ENCODE peak calls at places on chromosomes 16 and 17, in six cellular contexts. D is CD8-positive, alpha-beta memory T cell; M is testis; P is uterus; Z is tibial nerve; C is ovary. H is an unnamed sample. For H3K4me1, the result is how much of the 10 kb centered on the place peaks cover.

GRCh38 chr17:80984749-80985148 is 6.9 kb upstream of the CHMP6 start:
- DNase-seq in P (no peak), Z (no peak), M (no peak), D (no peak), C (peak), H (no peak)

GRCh38 chr17:78502611-78503148 is 74.5 kb downstream of the DNAH17 start:
- DNase-seq in M (no peak), P (no peak), C (no peak), D (no peak), Z (no peak), H (no peak)

GRCh38 chr17:22374741-22375140 is 682.4 kb downstream of the KCNJ18 start:
- DNase-seq in P (no peak), C (no peak), Z (no peak), M (no peak), D (no peak), H (no peak)

GRCh38 chr17:48025904-48026502 is 11.6 kb downstream of the COPZ2 start:
- DNase-seq in D (no peak), M (no peak), P (no peak), Z (no peak), C (peak), H (no peak)

GRCh38 chr17:55607736-55608341 is 96.6 kb upstream of the SMIM36 start:
- DNase-seq in D (no peak), Z (peak), C (peak), M (peak), P (peak), H (peak)

GRCh38 chr16:83903739-83904138 is 4.8 kb downstream of the MLYCD start:
- DNase-seq in C (peak), Z (no peak), M (peak), D (no peak), P (no peak), H (no peak)

GRCh38 chr17:82121660-82122629 is 23.9 kb upstream of the FASN start:
- DNase-seq in C (no peak), Z (no peak), D (no peak), M (no peak), P (no peak), H (no peak)

GRCh38 chr16:9027070-9027799 is 63.5 kb upstream of the USP7 start:
- DNase-seq in M (no peak), C (no peak), D (no peak), Z (no peak), P (no peak), H (no peak)

GRCh38 chr16:78465730-78466129 is 366.3 kb downstream of the WWOX start:
- DNase-seq in C (no peak), D (no peak), M (no peak), Z (no peak), P (no peak), H (no peak)

GRCh38 chr16:4266372-4266771 is 6.5 kb downstream of the TFAP4 start:
- DNase-seq in Z (no peak), D (no peak), M (peak), P (no peak), C (no peak), H (no peak)

GRCh38 chr17:80146121-80147034 is 550 bp downstream of the EIF4A3 start:
- DNase-seq in Z (no peak), P (peak), C (peak), D (peak), M (peak), H (no peak)

GRCh38 chr17:82598256-82599011 is 49.8 kb downstream of the WDR45B start:
- DNase-seq in C (no peak), D (no peak), M (no peak), Z (no peak), P (no peak), H (no peak)

GRCh38 chr17:48871551-48872351 is 20.8 kb upstream of the ATP5MC1 start:
- DNase-seq in D (no peak), C (peak), P (peak), M (peak), Z (peak), H (peak)

GRCh38 chr16:81627024-81627423 is 152.1 kb upstream of the PLCG2 start:
- DNase-seq in C (no peak), P (no peak), D (no peak), M (no peak), Z (no peak), H (no peak)

GRCh38 chr17:46876926-46877325 is 25.5 kb downstream of the WNT9B start:
- DNase-seq in D (no peak), C (no peak), M (no peak), P (no peak), Z (no peak), H (no peak)

GRCh38 chr17:82716383-82717181 is at the start of gene FN3KRP:
- DNase-seq in M (peak), Z (peak), P (peak), D (peak), C (peak), H (peak)

GRCh38 chr17:31674717-31675349 is 184.2 kb downstream of the COPRS start:
- DNase-seq in M (no peak), C (no peak), D (no peak), P (no peak), Z (no peak), H (no peak)

GRCh38 chr16:69724981-69725479 is 1.3 kb downstream of the NQO1 start:
- DNase-seq in D (no peak), P (no peak), M (no peak), Z (no peak), C (no peak), H (no peak)

GRCh38 chr17:14303343-14304221 is 2.7 kb downstream of the HS3ST3B1 start:
- DNase-seq in D (peak), M (no peak), P (no peak), C (no peak), Z (no peak), H (peak)

GRCh38 chr16:9082422-9082821 is 9.0 kb upstream of the HAPSTR1 start:
- DNase-seq in M (no peak), P (no peak), Z (no peak), C (no peak), D (no peak), H (no peak)

GRCh38 chr17:44926841-44927525 is 11.7 kb upstream of the GFAP start:
- DNase-seq in Z (no peak), M (no peak), C (no peak), P (no peak), D (no peak), H (no peak)

GRCh38 chr16:14600164-14600563 is 29.9 kb downstream of the PARN start:
- DNase-seq in M (no peak), Z (no peak), P (no peak), D (peak), C (no peak), H (no peak)

GRCh38 chr17:78197147-78197830 is 10.1 kb downstream of the AFMID start:
- DNase-seq in Z (no peak), C (no peak), M (no peak), D (no peak), P (no peak), H (peak)

GRCh38 chr16:55552621-55553020 is 13.9 kb upstream of the CAPNS2 start:
- DNase-seq in M (no peak), D (no peak), C (no peak), P (no peak), Z (no peak), H (no peak)

GRCh38 chr16:50263940-50264929 is 2.1 kb upstream of the ADCY7 start:
- DNase-seq in D (no peak), P (no peak), Z (no peak), M (no peak), C (no peak), H (no peak)

GRCh38 chr17:80676096-80676466 is 131.4 kb downstream of the RPTOR start:
- DNase-seq in D (no peak), M (no peak), Z (no peak), P (no peak), C (no peak), H (no peak)

GRCh38 chr17:69602969-69603368 is 188.5 kb downstream of the MAP2K6 start:
- DNase-seq in C (no peak), M (no peak), Z (no peak), D (peak), P (no peak), H (no peak)

GRCh38 chr17:41801374-41802062 is 10.2 kb downstream of the P3H4 start:
- DNase-seq in P (peak), M (peak), D (peak), C (peak), Z (peak), H (peak)

GRCh38 chr16:66406534-66407368 is 20.3 kb upstream of the BEAN1 start:
- DNase-seq in D (peak), Z (peak), P (peak), M (peak), C (peak), H (peak)

GRCh38 chr16:69711115-69711740 is 15.1 kb downstream of the NQO1 start:
- DNase-seq in Z (no peak), M (peak), D (no peak), P (peak), C (peak), H (no peak)

GRCh38 chr16:15900357-15900756 is 12.0 kb upstream of the CEP20 start:
- DNase-seq in P (no peak), Z (no peak), D (no peak), C (no peak), M (no peak), H (no peak)

GRCh38 chr16:63978240-63978639 is 1143.6 kb downstream of the CDH11 start:
- DNase-seq in D (no peak), C (no peak), P (no peak), M (no peak), Z (no peak), H (no peak)

GRCh38 chr16:3793161-3793576 is 75.8 kb upstream of the TRAP1 start:
- DNase-seq in Z (peak), C (peak), P (no peak), M (peak), D (no peak), H (no peak)

GRCh38 chr16:72961115-72961832 is 86.7 kb downstream of the ZFHX3 start:
- DNase-seq in M (no peak), Z (no peak), C (no peak), D (no peak), P (no peak), H (no peak)

GRCh38 chr17:45846223-45846622 is 1.5 kb downstream of the SPPL2C start:
- DNase-seq in D (no peak), Z (no peak), P (no peak), C (no peak), M (no peak), H (no peak)

GRCh38 chr16:9275386-9275785 is 183.9 kb downstream of the HAPSTR1 start:
- DNase-seq in M (no peak), C (no peak), D (no peak), Z (no peak), P (no peak), H (no peak)

GRCh38 chr16:68086336-68086821 is 1.2 kb downstream of the NFATC3 start:
- DNase-seq in P (no peak), M (no peak), Z (no peak), D (no peak), C (no peak), H (peak)

GRCh38 chr16:68084504-68085258 is 489 bp upstream of the NFATC3 start:
- DNase-seq in P (peak), D (peak), M (peak), Z (peak), C (peak), H (peak)

GRCh38 chr16:68086860-68087268 is 1.7 kb downstream of the NFATC3 start:
- DNase-seq in P (no peak), Z (no peak), C (no peak), M (no peak), D (no peak), H (no peak)

GRCh38 chr16:68083861-68084503 is 1.2 kb upstream of the NFATC3 start:
- DNase-seq in P (no peak), C (peak), Z (peak), M (no peak), D (no peak), H (peak)

DNA sequence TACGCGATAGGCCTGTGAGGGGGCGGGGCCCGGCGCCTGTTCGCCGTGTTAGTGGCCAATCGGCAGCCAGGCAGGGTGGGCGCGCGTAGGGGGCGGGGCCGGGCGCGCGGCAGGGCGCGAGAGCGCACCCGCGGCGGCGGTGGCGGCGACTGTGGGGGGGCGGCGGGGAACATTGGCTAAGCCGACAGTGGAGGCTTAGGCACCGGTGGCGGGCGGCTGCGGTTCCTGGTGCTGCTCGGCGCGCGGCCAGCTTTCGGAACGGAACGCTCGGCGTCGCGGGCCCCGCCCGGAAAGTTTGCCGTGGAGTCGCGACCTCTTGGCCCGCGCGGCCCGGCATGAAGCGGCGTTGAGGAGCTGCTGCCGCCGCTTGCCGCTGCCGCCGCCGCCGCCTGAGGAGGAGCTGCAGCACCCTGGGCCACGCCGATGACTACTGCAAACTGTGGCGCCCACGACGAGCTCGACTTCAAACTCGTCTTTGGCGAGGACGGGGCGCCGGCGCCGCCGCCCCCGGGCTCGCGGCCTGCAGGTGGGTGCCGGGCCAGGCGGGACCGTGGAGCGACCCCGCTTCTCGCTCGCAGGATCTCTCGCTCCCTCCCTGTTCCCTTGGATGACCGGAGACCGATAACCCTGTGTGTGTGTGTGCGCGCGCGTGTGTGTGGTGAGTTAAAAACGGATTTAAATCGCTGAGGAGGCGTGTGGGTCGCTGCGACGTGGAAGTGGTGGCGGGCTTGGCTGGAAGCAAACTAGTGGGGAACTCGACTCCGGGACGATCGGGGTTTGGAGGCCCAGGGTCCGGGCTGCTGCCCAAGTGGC is at the start of gene NFATC3:
- DNase-seq in M (peak), C (peak), Z (peak), P (peak), D (peak), H (peak)
- H3K4me1 ChIP-seq in M (under half), C (under half), Z (half or more), P (under half), D (half or more), H (under half)

GRCh38 chr17:76000016-76000754 is 470 bp upstream of the CDK3 start:
- DNase-seq in C (no peak), P (no peak), D (peak), Z (no peak), M (peak), H (peak)
- H3K27ac ChIP-seq in C (no peak), P (no peak), D (no peak), Z (peak), M (no peak), H (no peak)

GRCh38 chr16:57504491-57504890 is 18.2 kb upstream of the DOK4 start:
- DNase-seq in M (no peak), P (no peak), C (no peak), D (no peak), Z (no peak), H (peak)
- H3K4me3 ChIP-seq in M (no peak), P (no peak), C (no peak), D (no peak), Z (no peak), H (no peak)

DNA sequence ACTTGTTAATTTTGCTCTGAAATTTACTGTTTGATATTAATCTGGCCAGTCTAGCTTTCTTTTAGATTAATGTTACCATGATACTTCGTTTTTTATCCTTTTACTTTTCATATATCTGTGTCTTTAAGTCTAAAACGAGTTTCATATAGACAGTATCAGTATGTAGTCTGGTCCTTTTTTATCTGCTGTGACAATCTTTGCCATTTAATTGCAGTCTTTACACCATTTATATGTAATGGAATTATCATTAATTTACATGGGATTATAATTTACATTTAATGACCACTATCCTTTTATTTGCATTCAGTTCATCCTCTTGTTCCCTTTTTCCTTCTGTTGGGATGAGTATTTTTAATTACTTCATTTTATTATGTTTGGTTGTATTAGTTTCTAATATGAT is 243.5 kb downstream of the PRKCA start:
- DNase-seq in M (no peak), P (no peak), Z (no peak), D (no peak), C (no peak), H (no peak)
- H3K4me1 ChIP-seq in M (under half), P (under half), Z (half or more), D (half or more), C (under half), H (under half)

GRCh38 chr16:85086347-85087291 is 25.7 kb downstream of the CIBAR2 start:
- DNase-seq in C (peak), M (peak), P (peak), D (peak), Z (peak), H (peak)
- H3K27ac ChIP-seq in C (no peak), M (no peak), P (no peak), D (no peak), Z (no peak), H (no peak)

DNA sequence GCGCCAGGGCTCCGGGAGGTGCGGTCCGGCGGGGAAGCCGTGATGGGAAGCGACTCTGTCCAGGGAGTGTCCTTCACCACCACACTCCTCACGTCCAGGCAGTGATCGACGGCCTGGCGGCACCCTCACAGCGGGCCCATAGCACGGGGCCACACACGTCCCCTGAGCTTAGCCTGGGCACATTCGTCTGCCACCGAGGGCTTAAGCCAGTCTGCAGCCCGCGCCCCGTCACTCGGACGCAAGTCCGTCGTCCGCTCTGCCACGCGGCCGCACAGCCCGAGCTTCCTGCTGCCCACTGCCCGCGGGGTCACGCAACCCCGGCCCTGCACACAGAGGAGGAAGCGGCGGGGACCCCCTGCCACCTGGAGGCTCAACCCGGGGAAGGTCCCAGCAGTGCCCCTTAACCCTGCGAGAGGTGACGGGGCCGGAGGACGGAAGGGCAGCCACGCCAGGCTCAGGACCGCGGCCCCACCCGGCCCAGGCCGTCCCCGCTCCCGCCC is 3.0 kb upstream of the TBX2 start:
- DNase-seq in C (no peak), D (no peak), P (no peak), M (no peak), Z (no peak), H (no peak)
- H3K4me3 ChIP-seq in C (peak), D (no peak), P (peak), M (peak), Z (peak), H (no peak)

GRCh38 chr17:2403044-2403443 is 2.2 kb upstream of the MNT start:
- DNase-seq in Z (no peak), P (no peak), D (no peak), M (no peak), C (no peak), H (peak)

GRCh38 chr17:2401426-2402221 is 764 bp upstream of the MNT start:
- DNase-seq in M (peak), D (peak), P (peak), C (peak), Z (peak), H (peak)

GRCh38 chr17:2400877-2401425 is at the start of gene MNT:
- DNase-seq in C (peak), D (peak), P (peak), M (peak), Z (peak), H (peak)

GRCh38 chr17:2400474-2400866 is 390 bp downstream of the MNT start:
- DNase-seq in Z (no peak), M (no peak), P (no peak), D (peak), C (peak), H (peak)

GRCh38 chr17:2402517-2402916 is 1.7 kb upstream of the MNT start:
- DNase-seq in D (no peak), C (peak), Z (no peak), P (no peak), M (no peak), H (peak)
- H3K4me1 ChIP-seq in D (under half), C (under half), Z (half or more), P (under half), M (half or more), H (under half)

GRCh38 chr16:922051-922450 is 48.7 kb downstream of the LMF1 start:
- DNase-seq in D (no peak), P (no peak), M (no peak), Z (no peak), C (no peak), H (no peak)

GRCh38 chr16:924063-924462 is 46.7 kb downstream of the LMF1 start:
- DNase-seq in C (no peak), Z (no peak), M (no peak), D (no peak), P (no peak), H (no peak)

GRCh38 chr16:921321-921905 is 49.4 kb downstream of the LMF1 start:
- DNase-seq in M (no peak), D (no peak), C (no peak), Z (no peak), P (no peak), H (no peak)

GRCh38 chr16:924806-925205 is 46.0 kb downstream of the LMF1 start:
- DNase-seq in M (no peak), Z (no peak), C (no peak), P (no peak), D (no peak), H (peak)

GRCh38 chr16:923184-923583 is 47.6 kb downstream of the LMF1 start:
- DNase-seq in D (no peak), Z (no peak), P (no peak), M (no peak), C (no peak), H (no peak)
- H3K27ac ChIP-seq in D (no peak), Z (no peak), P (no peak), M (no peak), C (no peak), H (no peak)

H was measured in right lobe of liver.